ENCODE peak calls at places on chromosomes 11 and 22, in six cellular contexts. One of them, this sample, is unnamed.

GRCh38 chr22:36073476-36073875 is 44.9 kb upstream of the RBFOX2 start:
- DNase-seq in COR-L47: no peak
- DNase-seq in transverse colon: no peak
- DNase-seq in WTC11: no peak
- DNase-seq in body of pancreas: no peak
- DNase-seq in mucosa of descending colon: no peak
- DNase-seq in this sample: no peak

GRCh38 chr11:119147604-119148333 is 1.1 kb upstream of the ABCG4 start:
- DNase-seq in transverse colon: no peak
- DNase-seq in mucosa of descending colon: peak; percentile 17
- DNase-seq in WTC11: no peak
- DNase-seq in COR-L47: no peak
- DNase-seq in body of pancreas: no peak
- DNase-seq in this sample: peak; percentile 16

GRCh38 chr11:128695539-128696221 is 1.8 kb downstream of the FLI1 start:
- DNase-seq in transverse colon: peak; percentile 54
- DNase-seq in WTC11: no peak
- DNase-seq in mucosa of descending colon: no peak
- DNase-seq in COR-L47: no peak
- DNase-seq in body of pancreas: no peak
- DNase-seq in this sample: no peak

GRCh38 chr11:40140560-40140959 is 1318.9 kb downstream of the LRRC4C start:
- DNase-seq in transverse colon: no peak
- DNase-seq in WTC11: no peak
- DNase-seq in mucosa of descending colon: no peak
- DNase-seq in body of pancreas: no peak
- DNase-seq in COR-L47: no peak
- DNase-seq in this sample: no peak

GRCh38 chr22:17664414-17665045 is 26.0 kb downstream of the BCL2L13 start:
- DNase-seq in transverse colon: no peak
- DNase-seq in body of pancreas: no peak
- DNase-seq in mucosa of descending colon: no peak
- DNase-seq in WTC11: no peak
- DNase-seq in COR-L47: no peak
- DNase-seq in this sample: no peak

GRCh38 chr11:122626266-122626665 is 29.3 kb upstream of the UBASH3B start:
- DNase-seq in body of pancreas: peak; percentile 71
- DNase-seq in transverse colon: no peak
- DNase-seq in mucosa of descending colon: no peak
- DNase-seq in WTC11: no peak
- DNase-seq in COR-L47: no peak
- DNase-seq in this sample: no peak

GRCh38 chr11:80155412-80156017 is 714.7 kb upstream of the TENM4 start:
- DNase-seq in mucosa of descending colon: no peak
- DNase-seq in transverse colon: no peak
- DNase-seq in WTC11: no peak
- DNase-seq in body of pancreas: no peak
- DNase-seq in COR-L47: peak; percentile 44
- DNase-seq in this sample: peak; percentile 14

GRCh38 chr22:27717094-27717493 is 84.5 kb downstream of the MN1 start:
- DNase-seq in mucosa of descending colon: no peak
- DNase-seq in COR-L47: no peak
- DNase-seq in WTC11: no peak
- DNase-seq in transverse colon: no peak
- DNase-seq in body of pancreas: no peak
- DNase-seq in this sample: no peak

GRCh38 chr22:47626428-47627390 is 864.3 kb downstream of the TBC1D22A start:
- DNase-seq in transverse colon: no peak
- DNase-seq in mucosa of descending colon: no peak
- DNase-seq in body of pancreas: no peak
- DNase-seq in COR-L47: no peak
- DNase-seq in WTC11: no peak
- DNase-seq in this sample: no peak

GRCh38 chr11:104073950-104074349 is 37.5 kb downstream of the DDI1 start:
- DNase-seq in transverse colon: no peak
- DNase-seq in COR-L47: no peak
- DNase-seq in WTC11: no peak
- DNase-seq in mucosa of descending colon: no peak
- DNase-seq in body of pancreas: no peak
- DNase-seq in this sample: no peak

GRCh38 chr11:87298155-87298554 is 260.4 kb downstream of the TMEM135 start:
- DNase-seq in transverse colon: no peak
- DNase-seq in COR-L47: no peak
- DNase-seq in mucosa of descending colon: no peak
- DNase-seq in body of pancreas: no peak
- DNase-seq in WTC11: no peak
- DNase-seq in this sample: peak; percentile 4

GRCh38 chr11:64809781-64810241 is 540 bp downstream of the MEN1 start:
- DNase-seq in COR-L47: no peak
- DNase-seq in body of pancreas: peak; percentile 76
- DNase-seq in transverse colon: peak; percentile 75
- DNase-seq in WTC11: peak; percentile 63
- DNase-seq in mucosa of descending colon: peak; percentile 77
- DNase-seq in this sample: peak; percentile 66

GRCh38 chr22:21741059-21741458 is 5.5 kb upstream of the YPEL1 start:
- DNase-seq in mucosa of descending colon: no peak
- DNase-seq in WTC11: no peak
- DNase-seq in transverse colon: no peak
- DNase-seq in COR-L47: no peak
- DNase-seq in body of pancreas: no peak
- DNase-seq in this sample: no peak